ENCODE peak calls at places on chromosomes 11 and 22, in six cellular contexts. D, H, Z, V, L and P are unnamed samples. For H3K9me3, the result is how much of the 10 kb centered on the place peaks cover.

GRCh38 chr11:111944651-111945051 is 7.5 kb downstream of the DIXDC1 start:
- DNase-seq in D (no peak), H (no peak), Z (no peak), V (peak), L (no peak), P (no peak)

GRCh38 chr11:9923280-9923679 is 259.4 kb downstream of the SWAP70 start:
- DNase-seq in D (no peak), H (no peak), Z (no peak), V (no peak), L (no peak), P (no peak)

GRCh38 chr11:44626645-44627044 is 61.2 kb downstream of the CD82 start:
- DNase-seq in D (no peak), H (no peak), Z (no peak), V (no peak), L (no peak), P (no peak)

GRCh38 chr22:30743257-30744020 is 48.8 kb downstream of the OSBP2 start:
- DNase-seq in D (no peak), H (no peak), Z (no peak), V (no peak), L (no peak), P (no peak)

GRCh38 chr11:27305751-27306150 is 57.3 kb downstream of the CCDC34 start:
- DNase-seq in D (no peak), H (no peak), Z (peak), V (no peak), L (no peak), P (no peak)

GRCh38 chr11:48063424-48063978 is 83.1 kb downstream of the PTPRJ start:
- DNase-seq in D (peak), H (no peak), Z (no peak), V (peak), L (no peak), P (no peak)

GRCh38 chr11:12220305-12220704 is 109.9 kb downstream of the MICAL2 start:
- DNase-seq in D (peak), H (no peak), Z (peak), V (no peak), L (peak), P (no peak)

GRCh38 chr22:23047742-23048141 is 22.6 kb upstream of the GNAZ start:
- DNase-seq in D (no peak), H (no peak), Z (no peak), V (no peak), L (no peak), P (no peak)

GRCh38 chr11:73292481-73292880 is 15.6 kb upstream of the ARHGEF17 start:
- DNase-seq in D (no peak), H (no peak), Z (no peak), V (peak), L (no peak), P (no peak)

GRCh38 chr11:48880021-48880441 is 103.7 kb downstream of the TRIM51G start:
- DNase-seq in D (no peak), H (no peak), Z (peak), V (no peak), L (no peak), P (no peak)

GRCh38 chr11:1335811-1336761 is 26.7 kb upstream of the TOLLIP start:
- DNase-seq in D (peak), H (peak), Z (peak), V (peak), L (peak), P (peak)

GRCh38 chr11:100467821-100468508 is 219.1 kb upstream of the ARHGAP42 start:
- DNase-seq in D (no peak), H (no peak), Z (no peak), V (no peak), L (no peak), P (no peak)

GRCh38 chr22:43996981-43997265 is 27.2 kb upstream of the PARVB start:
- DNase-seq in D (no peak), H (no peak), Z (no peak), V (no peak), L (no peak), P (no peak)

GRCh38 chr22:49967333-49968241 is 7.0 kb downstream of the PIM3 start:
- DNase-seq in D (peak), H (peak), Z (peak), V (no peak), L (peak), P (peak)

GRCh38 chr22:31947296-31947695 is 3.0 kb downstream of the YWHAH start:
- DNase-seq in D (peak), H (no peak), Z (no peak), V (no peak), L (peak), P (no peak)

GRCh38 chr11:46490576-46491100 is 99.1 kb upstream of the CHRM4 start:
- DNase-seq in D (no peak), H (no peak), Z (no peak), V (peak), L (no peak), P (no peak)

GRCh38 chr11:72038491-72038890 is 39.8 kb downstream of the IL18BP start:
- DNase-seq in D (peak), H (no peak), Z (no peak), V (peak), L (peak), P (no peak)

GRCh38 chr11:117839936-117840813 is 15.6 kb upstream of the FXYD2 start:
- DNase-seq in D (peak), H (no peak), Z (no peak), V (no peak), L (peak), P (no peak)

GRCh38 chr11:113994077-113994954 is 19.4 kb downstream of the HTR3A start:
- DNase-seq in D (peak), H (no peak), Z (no peak), V (no peak), L (no peak), P (peak)

GRCh38 chr11:76648061-76648460 is 22.5 kb downstream of the LRRC32 start:
- DNase-seq in D (no peak), H (no peak), Z (no peak), V (no peak), L (no peak), P (no peak)

GRCh38 chr11:18731949-18732821 is 6.2 kb upstream of the IGSF22 start:
- DNase-seq in D (peak), H (no peak), Z (no peak), V (peak), L (peak), P (peak)

GRCh38 chr22:35631597-35631996 is 14.5 kb upstream of the MB start:
- DNase-seq in D (no peak), H (no peak), Z (no peak), V (no peak), L (peak), P (peak)

GRCh38 chr11:70603756-70604211 is 205.5 kb downstream of the CTTN start:
- DNase-seq in D (no peak), H (no peak), Z (peak), V (no peak), L (no peak), P (no peak)
- H3K9me3 ChIP-seq in D (under half), H (under half), Z (under half), V (under half), L (under half), P (under half)

DNA sequence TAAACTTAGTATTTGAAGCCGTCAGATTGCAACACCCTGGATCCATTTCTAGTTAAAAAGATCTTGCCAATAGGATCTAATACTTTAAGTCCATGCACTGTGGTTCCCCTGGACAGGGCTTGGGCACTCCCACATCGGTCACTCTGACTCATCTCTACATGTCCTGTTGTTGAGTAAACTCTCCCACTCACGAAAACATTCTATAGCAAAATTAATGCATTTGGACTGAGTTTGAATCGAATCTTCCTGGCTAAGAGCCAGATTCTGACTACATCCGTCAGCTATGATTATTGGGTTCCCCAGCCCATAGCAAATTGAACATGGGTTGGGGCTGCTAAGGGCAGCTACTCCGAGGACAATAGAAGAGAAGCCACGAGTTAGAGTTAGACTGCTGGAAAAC is 182.1 kb upstream of the SORL1-AS1 start:
- DNase-seq in D (no peak), H (no peak), Z (no peak), V (peak), L (no peak), P (no peak)
- H3K27ac ChIP-seq in D (no peak), H (no peak), Z (no peak), V (peak), L (no peak), P (no peak)

DNA sequence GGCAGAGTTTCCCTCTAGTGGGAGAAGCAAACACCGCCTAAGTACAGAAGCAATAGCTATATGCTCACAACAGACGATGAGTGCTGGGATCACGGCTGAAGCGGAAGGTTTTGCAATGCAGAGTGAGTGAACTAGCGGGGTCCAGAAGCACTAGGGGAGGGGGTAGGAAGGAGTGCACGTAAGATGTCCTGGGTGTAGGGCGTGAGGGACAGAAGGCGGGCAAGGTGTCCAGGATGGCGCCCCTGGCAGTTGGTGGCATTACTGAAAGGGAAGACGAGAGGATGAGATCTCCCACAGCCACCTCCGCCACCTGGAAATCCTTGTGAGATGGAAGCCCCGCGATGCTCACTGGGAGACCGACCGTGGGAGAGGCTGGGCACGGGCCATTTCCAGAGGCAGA is 81.0 kb downstream of the ETS1 start:
- DNase-seq in D (no peak), H (no peak), Z (no peak), V (no peak), L (no peak), P (no peak)
- TF ChIP-seq CTCF in D (no peak), H (no peak), Z (no peak), V (no peak), L (no peak), P (no peak)

GRCh38 chr11:98143661-98144060 is 877.1 kb upstream of the CNTN5 start:
- DNase-seq in D (no peak), H (no peak), Z (no peak), V (no peak), L (no peak), P (no peak)
- H3K9me3 ChIP-seq in D (under half), H (under half), Z (under half), V (under half), L (under half), P (under half)